ENCODE peak calls at places on chromosomes 5 and 9, in nine cellular contexts. One of them, this sample, is unnamed.

GRCh38 chr9:92035687-92036410 is 79.4 kb downstream of the SPTLC1 start:
- DNase-seq in prostate gland: no peak
- DNase-seq in spleen: no peak
- DNase-seq in Peyer's patch: no peak
- DNase-seq in heart left ventricle: no peak
- DNase-seq in upper lobe of left lung: no peak
- DNase-seq in IMR-90: peak; percentile 94
- DNase-seq in stomach: no peak
- DNase-seq in tibial nerve: peak; percentile 24
- DNase-seq in this sample: peak; percentile 93

GRCh38 chr9:81002242-81002641 is 687.1 kb downstream of the TLE1 start:
- DNase-seq in prostate gland: no peak
- DNase-seq in stomach: no peak
- DNase-seq in Peyer's patch: no peak
- DNase-seq in spleen: no peak
- DNase-seq in IMR-90: no peak
- DNase-seq in tibial nerve: no peak
- DNase-seq in upper lobe of left lung: no peak
- DNase-seq in heart left ventricle: no peak
- DNase-seq in this sample: no peak

GRCh38 chr5:135063056-135063445 is 29.0 kb upstream of the PITX1 start:
- DNase-seq in heart left ventricle: no peak
- DNase-seq in prostate gland: no peak
- DNase-seq in upper lobe of left lung: no peak
- DNase-seq in stomach: no peak
- DNase-seq in Peyer's patch: no peak
- DNase-seq in IMR-90: no peak
- DNase-seq in spleen: peak; percentile 51
- DNase-seq in tibial nerve: no peak
- DNase-seq in this sample: peak; percentile 36

GRCh38 chr5:10932426-10932825 is 171.4 kb upstream of the DAP start:
- DNase-seq in tibial nerve: no peak
- DNase-seq in prostate gland: no peak
- DNase-seq in heart left ventricle: no peak
- DNase-seq in upper lobe of left lung: no peak
- DNase-seq in spleen: no peak
- DNase-seq in Peyer's patch: no peak
- DNase-seq in stomach: no peak
- DNase-seq in IMR-90: no peak
- DNase-seq in this sample: no peak

GRCh38 chr5:180423598-180423997 is 70.5 kb upstream of the GFPT2 start:
- DNase-seq in heart left ventricle: no peak
- DNase-seq in stomach: no peak
- DNase-seq in prostate gland: no peak
- DNase-seq in spleen: no peak
- DNase-seq in upper lobe of left lung: no peak
- DNase-seq in Peyer's patch: no peak
- DNase-seq in tibial nerve: no peak
- DNase-seq in IMR-90: no peak
- DNase-seq in this sample: no peak

GRCh38 chr5:171700331-171700935 is 85.2 kb upstream of the SMIM23 start:
- DNase-seq in stomach: no peak
- DNase-seq in upper lobe of left lung: no peak
- DNase-seq in prostate gland: no peak
- DNase-seq in spleen: no peak
- DNase-seq in tibial nerve: no peak
- DNase-seq in Peyer's patch: no peak
- DNase-seq in IMR-90: no peak
- DNase-seq in heart left ventricle: no peak
- DNase-seq in this sample: no peak

GRCh38 chr5:56496581-56497063 is 263.5 kb upstream of the ANKRD55 start:
- DNase-seq in stomach: no peak
- DNase-seq in tibial nerve: no peak
- DNase-seq in heart left ventricle: no peak
- DNase-seq in Peyer's patch: no peak
- DNase-seq in prostate gland: no peak
- DNase-seq in spleen: no peak
- DNase-seq in IMR-90: no peak
- DNase-seq in upper lobe of left lung: no peak
- DNase-seq in this sample: no peak

GRCh38 chr5:102713682-102714231 is 41.3 kb upstream of the PAM start:
- DNase-seq in stomach: no peak
- DNase-seq in Peyer's patch: no peak
- DNase-seq in tibial nerve: no peak
- DNase-seq in spleen: no peak
- DNase-seq in prostate gland: no peak
- DNase-seq in IMR-90: no peak
- DNase-seq in heart left ventricle: no peak
- DNase-seq in upper lobe of left lung: no peak
- DNase-seq in this sample: no peak

GRCh38 chr9:78577507-78577906 is 280.6 kb downstream of the PSAT1 start:
- DNase-seq in prostate gland: no peak
- DNase-seq in Peyer's patch: no peak
- DNase-seq in tibial nerve: no peak
- DNase-seq in heart left ventricle: no peak
- DNase-seq in spleen: no peak
- DNase-seq in IMR-90: no peak
- DNase-seq in upper lobe of left lung: no peak
- DNase-seq in stomach: no peak
- DNase-seq in this sample: no peak

GRCh38 chr5:147417133-147417813 is 92.6 kb downstream of the DPYSL3 start:
- DNase-seq in Peyer's patch: peak; percentile 74
- DNase-seq in IMR-90: peak; percentile 77
- DNase-seq in spleen: no peak
- DNase-seq in upper lobe of left lung: peak; percentile 81
- DNase-seq in prostate gland: peak; percentile 18
- DNase-seq in tibial nerve: peak; percentile 47
- DNase-seq in stomach: peak; percentile 72
- DNase-seq in heart left ventricle: no peak
- DNase-seq in this sample: peak; percentile 75

GRCh38 chr5:116778015-116778414 is 203.4 kb upstream of the SEMA6A start:
- DNase-seq in tibial nerve: no peak
- DNase-seq in prostate gland: no peak
- DNase-seq in Peyer's patch: no peak
- DNase-seq in stomach: no peak
- DNase-seq in spleen: no peak
- DNase-seq in upper lobe of left lung: no peak
- DNase-seq in heart left ventricle: no peak
- DNase-seq in IMR-90: no peak
- DNase-seq in this sample: no peak

GRCh38 chr9:96304230-96304629 is 2.3 kb upstream of the HSD17B3 start:
- DNase-seq in IMR-90: no peak
- DNase-seq in upper lobe of left lung: no peak
- DNase-seq in spleen: no peak
- DNase-seq in prostate gland: no peak
- DNase-seq in stomach: no peak
- DNase-seq in Peyer's patch: no peak
- DNase-seq in heart left ventricle: no peak
- DNase-seq in tibial nerve: no peak
- DNase-seq in this sample: no peak
- TF ChIP-seq POLR2A in IMR-90: no peak
- TF ChIP-seq POLR2A in upper lobe of left lung: no peak
- TF ChIP-seq POLR2A in spleen: no peak
- TF ChIP-seq POLR2A in prostate gland: no peak
- TF ChIP-seq POLR2A in stomach: no peak
- TF ChIP-seq POLR2A in Peyer's patch: no peak
- TF ChIP-seq POLR2A in heart left ventricle: no peak
- TF ChIP-seq POLR2A in tibial nerve: no peak
- TF ChIP-seq POLR2A in this sample: no peak

GRCh38 chr5:33762859-33763258 is 128.9 kb downstream of the ADAMTS12 start:
- DNase-seq in prostate gland: no peak
- DNase-seq in spleen: no peak
- DNase-seq in upper lobe of left lung: no peak
- DNase-seq in heart left ventricle: no peak
- DNase-seq in tibial nerve: no peak
- DNase-seq in IMR-90: no peak
- DNase-seq in Peyer's patch: no peak
- DNase-seq in stomach: no peak
- DNase-seq in this sample: no peak
- H3K4me3 ChIP-seq in prostate gland: no peak overlapping the region
- H3K4me3 ChIP-seq in spleen: no peak overlapping the region
- H3K4me3 ChIP-seq in upper lobe of left lung: no peak overlapping the region
- H3K4me3 ChIP-seq in heart left ventricle: no peak overlapping the region
- H3K4me3 ChIP-seq in tibial nerve: no peak overlapping the region
- H3K4me3 ChIP-seq in IMR-90: no peak overlapping the region
- H3K4me3 ChIP-seq in Peyer's patch: no peak overlapping the region
- H3K4me3 ChIP-seq in stomach: no peak overlapping the region
- H3K4me3 ChIP-seq in this sample: no peak overlapping the region

GRCh38 chr9:76658510-76659231 is 105.6 kb upstream of the PCA3 start:
- DNase-seq in tibial nerve: no peak
- DNase-seq in prostate gland: no peak
- DNase-seq in upper lobe of left lung: no peak
- DNase-seq in IMR-90: peak; percentile 76
- DNase-seq in spleen: no peak
- DNase-seq in heart left ventricle: no peak
- DNase-seq in stomach: no peak
- DNase-seq in Peyer's patch: no peak
- DNase-seq in this sample: no peak
- TF ChIP-seq CTCF in tibial nerve: peak; percentile 49
- TF ChIP-seq CTCF in prostate gland: peak; percentile 62
- TF ChIP-seq CTCF in upper lobe of left lung: peak; percentile 71
- TF ChIP-seq CTCF in IMR-90: peak; percentile 83
- TF ChIP-seq CTCF in spleen: peak; percentile 63
- TF ChIP-seq CTCF in heart left ventricle: peak; percentile 53
- TF ChIP-seq CTCF in stomach: no peak
- TF ChIP-seq CTCF in Peyer's patch: peak; percentile 16
- TF ChIP-seq CTCF in this sample: no peak

GRCh38 chr5:160197341-160198147 is 31.8 kb upstream of the FABP6 start:
- DNase-seq in upper lobe of left lung: no peak
- DNase-seq in IMR-90: peak; percentile 44
- DNase-seq in tibial nerve: no peak
- DNase-seq in prostate gland: no peak
- DNase-seq in heart left ventricle: no peak
- DNase-seq in spleen: no peak
- DNase-seq in Peyer's patch: no peak
- DNase-seq in stomach: no peak
- DNase-seq in this sample: no peak

GRCh38 chr5:160198886-160199409 is 30.4 kb upstream of the FABP6 start:
- DNase-seq in stomach: no peak
- DNase-seq in Peyer's patch: no peak
- DNase-seq in IMR-90: no peak
- DNase-seq in prostate gland: no peak
- DNase-seq in tibial nerve: no peak
- DNase-seq in upper lobe of left lung: no peak
- DNase-seq in spleen: no peak
- DNase-seq in heart left ventricle: no peak
- DNase-seq in this sample: no peak

GRCh38 chr5:160198148-160198545 is 31.2 kb upstream of the FABP6 start:
- DNase-seq in upper lobe of left lung: no peak
- DNase-seq in stomach: no peak
- DNase-seq in spleen: no peak
- DNase-seq in Peyer's patch: no peak
- DNase-seq in prostate gland: no peak
- DNase-seq in heart left ventricle: no peak
- DNase-seq in tibial nerve: no peak
- DNase-seq in IMR-90: no peak
- DNase-seq in this sample: no peak

DNA sequence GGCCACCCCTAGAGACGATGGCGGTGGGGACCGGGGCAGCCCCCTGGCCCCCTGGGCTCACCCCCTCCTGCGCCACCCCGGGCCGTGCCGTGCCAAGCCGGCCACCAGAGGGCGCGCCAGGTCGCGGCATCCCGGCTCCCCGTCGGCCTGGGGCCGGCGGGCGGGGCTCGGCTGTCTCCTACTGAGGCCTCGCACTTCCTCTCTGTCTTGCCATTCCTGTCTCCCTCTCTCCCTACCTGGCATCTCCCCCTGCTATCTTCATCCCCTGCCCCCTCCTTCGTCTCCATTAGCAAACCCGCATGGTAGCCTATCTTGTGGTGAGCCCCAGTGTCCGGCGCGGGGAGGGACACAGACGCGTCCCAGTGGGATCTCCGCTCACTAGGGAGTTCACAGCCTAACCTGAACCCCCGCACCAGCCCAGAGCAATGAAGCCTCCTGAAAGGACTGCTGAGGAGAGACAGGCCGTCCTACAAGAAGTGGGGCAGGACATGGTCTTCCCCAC is 29.8 kb upstream of the FABP6 start:
- DNase-seq in stomach: peak; percentile 79
- DNase-seq in Peyer's patch: peak; percentile 79
- DNase-seq in tibial nerve: peak; percentile 53
- DNase-seq in prostate gland: peak; percentile 46
- DNase-seq in heart left ventricle: peak; percentile 89
- DNase-seq in upper lobe of left lung: peak; percentile 81
- DNase-seq in spleen: peak; percentile 96
- DNase-seq in IMR-90: peak; percentile 23
- DNase-seq in this sample: peak; percentile 79
- TF ChIP-seq POLR2A in stomach: no peak
- TF ChIP-seq POLR2A in Peyer's patch: no peak
- TF ChIP-seq POLR2A in tibial nerve: no peak
- TF ChIP-seq POLR2A in prostate gland: no peak
- TF ChIP-seq POLR2A in heart left ventricle: no peak
- TF ChIP-seq POLR2A in upper lobe of left lung: no peak
- TF ChIP-seq POLR2A in spleen: no peak
- TF ChIP-seq POLR2A in IMR-90: peak; percentile 20
- TF ChIP-seq POLR2A in this sample: no peak

GRCh38 chr9:37001461-37001860 is 32.6 kb downstream of the PAX5 start:
- DNase-seq in heart left ventricle: no peak
- DNase-seq in tibial nerve: no peak
- DNase-seq in Peyer's patch: no peak
- DNase-seq in prostate gland: no peak
- DNase-seq in upper lobe of left lung: no peak
- DNase-seq in stomach: no peak
- DNase-seq in IMR-90: no peak
- DNase-seq in spleen: no peak
- DNase-seq in this sample: no peak
- H3K4me3 ChIP-seq in heart left ventricle: no peak overlapping the region
- H3K4me3 ChIP-seq in tibial nerve: no peak overlapping the region
- H3K4me3 ChIP-seq in Peyer's patch: no peak overlapping the region
- H3K4me3 ChIP-seq in prostate gland: no peak overlapping the region
- H3K4me3 ChIP-seq in upper lobe of left lung: no peak overlapping the region
- H3K4me3 ChIP-seq in stomach: no peak overlapping the region
- H3K4me3 ChIP-seq in IMR-90: no peak overlapping the region
- H3K4me3 ChIP-seq in spleen: no peak overlapping the region
- H3K4me3 ChIP-seq in this sample: no peak overlapping the region

DNA sequence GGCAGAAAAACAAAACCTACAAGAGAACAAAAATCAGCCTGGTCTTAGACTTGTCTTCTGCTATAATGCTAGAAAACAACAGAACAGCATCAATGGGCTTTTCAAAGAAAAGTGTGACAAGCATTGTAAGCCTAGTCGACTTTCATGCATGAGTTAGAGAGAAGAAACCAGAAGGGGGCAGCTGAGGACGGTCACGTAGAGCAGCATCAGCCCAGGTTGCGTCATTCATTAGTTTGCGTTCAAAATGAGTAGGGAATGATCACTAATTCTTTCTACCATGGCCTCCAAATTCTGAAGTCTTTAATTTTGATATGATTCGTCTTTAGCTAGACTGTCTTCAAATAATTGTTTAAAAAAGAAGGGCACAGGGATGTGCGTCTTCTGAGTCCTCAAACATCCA is 4.7 kb upstream of the ISCA1 start:
- DNase-seq in heart left ventricle: no peak
- DNase-seq in stomach: no peak
- DNase-seq in Peyer's patch: no peak
- DNase-seq in spleen: no peak
- DNase-seq in tibial nerve: no peak
- DNase-seq in upper lobe of left lung: no peak
- DNase-seq in IMR-90: peak; percentile 70
- DNase-seq in prostate gland: no peak
- DNase-seq in this sample: no peak
- TF ChIP-seq CTCF in heart left ventricle: peak; percentile 5
- TF ChIP-seq CTCF in stomach: no peak
- TF ChIP-seq CTCF in Peyer's patch: no peak
- TF ChIP-seq CTCF in spleen: no peak
- TF ChIP-seq CTCF in tibial nerve: no peak
- TF ChIP-seq CTCF in upper lobe of left lung: no peak
- TF ChIP-seq CTCF in IMR-90: peak; percentile 54
- TF ChIP-seq CTCF in prostate gland: no peak
- TF ChIP-seq CTCF in this sample: no peak

This sample was measured in sigmoid colon.